ENCODE peak calls at places on chromosomes 6 and 20, in eight cellular contexts. E is CD4-positive, alpha-beta T cell; D is neuronal stem cell; K is adrenal gland; A is AG04450; Z is breast epithelium; W is upper lobe of left lung; S is epithelial cell of prostate. C is an unnamed sample.
A peak's percentile ranks its signal among the peaks of the same experiment; 100 is the strongest.

GRCh38 chr20:45253260-45253659 is 1.1 kb downstream of the SLPI start:
- DNase-seq in K (no peak), E (no peak), A (no peak), S (no peak), W (no peak), Z (no peak), D (no peak), C (no peak)

GRCh38 chr6:30915591-30915946 is 1.5 kb downstream of the VARS2 start:
- DNase-seq in D (peak; percentile 67), E (no peak), S (no peak), K (peak; percentile 23), W (no peak), A (peak; percentile 33), Z (no peak), C (no peak)

GRCh38 chr6:82786251-82786650 is 279.4 kb downstream of the UBE3D start:
- DNase-seq in Z (no peak), S (no peak), D (no peak), W (no peak), A (no peak), E (no peak), K (no peak), C (no peak)

GRCh38 chr6:77361018-77361417 is 102.3 kb downstream of the HTR1B start:
- DNase-seq in Z (no peak), S (no peak), E (no peak), A (no peak), K (no peak), D (no peak), W (no peak), C (no peak)

GRCh38 chr6:84653027-84653551 is 111.3 kb downstream of the TBX18 start:
- DNase-seq in D (no peak), Z (no peak), A (no peak), S (no peak), W (no peak), E (no peak), K (no peak), C (no peak)

GRCh38 chr6:119273799-119274595 is 75.6 kb downstream of the MAN1A1 start:
- DNase-seq in E (no peak), D (no peak), A (peak; percentile 47), S (no peak), Z (no peak), K (no peak), W (no peak), C (no peak)

GRCh38 chr6:45576648-45577624 is 199.2 kb upstream of the SUPT3H start:
- DNase-seq in A (no peak), S (no peak), Z (peak; percentile 27), W (peak; percentile 76), K (no peak), E (no peak), D (no peak), C (no peak)

GRCh38 chr20:37868998-37869861 is 33.7 kb upstream of the VSTM2L start:
- DNase-seq in W (no peak), E (no peak), S (no peak), K (no peak), Z (no peak), D (no peak), A (no peak), C (no peak)

GRCh38 chr6:97095466-97095865 is 170.9 kb downstream of the KLHL32 start:
- DNase-seq in D (no peak), A (no peak), Z (no peak), K (no peak), S (no peak), W (no peak), E (no peak), C (no peak)

GRCh38 chr6:63677282-63677681 is 41.7 kb downstream of the PHF3 start:
- DNase-seq in E (no peak), K (no peak), A (no peak), D (no peak), Z (no peak), S (no peak), W (no peak), C (no peak)

GRCh38 chr6:142009647-142010046 is 123.1 kb upstream of the GJE1 start:
- DNase-seq in Z (no peak), D (no peak), W (no peak), K (no peak), E (no peak), A (peak; percentile 46), S (no peak), C (no peak)

GRCh38 chr20:48875914-48876240 is 45.6 kb upstream of the ARFGEF2 start:
- DNase-seq in W (peak; percentile 28), A (no peak), Z (no peak), K (no peak), D (no peak), S (no peak), E (no peak), C (no peak)

GRCh38 chr6:37010402-37010892 is 5.0 kb downstream of the FGD2 start:
- DNase-seq in S (no peak), W (no peak), Z (no peak), D (no peak), E (no peak), K (no peak), A (no peak), C (no peak)

GRCh38 chr6:90660971-90661370 is 74.1 kb upstream of the MAP3K7 start:
- DNase-seq in Z (no peak), W (no peak), D (no peak), K (no peak), A (no peak), E (no peak), S (no peak), C (no peak)

GRCh38 chr6:90364846-90365401 is 68.3 kb upstream of the BACH2 start:
- DNase-seq in W (no peak), D (no peak), S (no peak), K (no peak), E (no peak), Z (no peak), A (no peak), C (no peak)

DNA sequence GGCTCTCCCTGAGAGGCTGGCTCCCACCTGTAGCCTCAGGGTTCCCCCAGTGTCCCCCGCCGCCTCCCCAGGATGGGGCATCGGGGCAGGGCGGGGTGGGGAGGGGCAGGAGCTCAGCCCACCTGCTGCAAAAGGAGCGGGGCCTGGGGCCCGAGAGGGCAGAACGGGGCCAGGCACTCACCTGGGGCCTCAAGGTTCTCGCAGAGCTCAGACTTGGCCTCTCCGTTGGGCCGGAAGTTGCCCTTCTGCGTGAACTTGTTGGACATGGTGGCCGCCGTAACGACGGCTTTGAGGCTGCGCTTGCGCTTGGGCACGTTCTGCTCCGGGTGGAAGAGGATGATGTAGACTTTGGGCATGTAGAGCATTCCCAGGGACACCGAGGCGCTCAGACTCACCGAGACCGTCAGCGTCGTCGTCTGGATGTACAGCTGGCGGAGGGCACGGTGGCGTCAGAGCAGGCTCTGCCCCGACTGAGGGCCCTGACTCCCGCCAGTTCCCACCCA is 117.9 kb downstream of the GRM4 start:
- DNase-seq in W (no peak), D (no peak), Z (no peak), A (no peak), K (no peak), E (no peak), S (no peak), C (no peak)
- H3K27ac ChIP-seq in W (no peak overlapping the region), D (no peak overlapping the region), Z (no peak overlapping the region), A (no peak overlapping the region), K (no peak overlapping the region), E (no peak overlapping the region), S (no peak overlapping the region), C (no peak overlapping the region)

GRCh38 chr20:32650545-32650944 is 23.2 kb downstream of the C20orf203 start:
- DNase-seq in Z (no peak), K (no peak), A (no peak), D (no peak), W (no peak), E (no peak), S (no peak), C (no peak)

GRCh38 chr20:32648761-32649615 is 24.8 kb downstream of the C20orf203 start:
- DNase-seq in E (no peak), Z (peak; percentile 27), W (no peak), S (no peak), D (no peak), K (no peak), A (no peak), C (no peak)

GRCh38 chr20:32649697-32650471 is 23.9 kb downstream of the C20orf203 start:
- DNase-seq in E (no peak), K (no peak), D (no peak), W (no peak), S (no peak), A (no peak), Z (no peak), C (no peak)

GRCh38 chr20:32652739-32653526 is 20.8 kb downstream of the C20orf203 start:
- DNase-seq in S (no peak), Z (peak; percentile 59), E (peak; percentile 89), W (peak; percentile 88), A (peak; percentile 42), K (peak; percentile 93), D (peak; percentile 75), C (peak; percentile 20)

DNA sequence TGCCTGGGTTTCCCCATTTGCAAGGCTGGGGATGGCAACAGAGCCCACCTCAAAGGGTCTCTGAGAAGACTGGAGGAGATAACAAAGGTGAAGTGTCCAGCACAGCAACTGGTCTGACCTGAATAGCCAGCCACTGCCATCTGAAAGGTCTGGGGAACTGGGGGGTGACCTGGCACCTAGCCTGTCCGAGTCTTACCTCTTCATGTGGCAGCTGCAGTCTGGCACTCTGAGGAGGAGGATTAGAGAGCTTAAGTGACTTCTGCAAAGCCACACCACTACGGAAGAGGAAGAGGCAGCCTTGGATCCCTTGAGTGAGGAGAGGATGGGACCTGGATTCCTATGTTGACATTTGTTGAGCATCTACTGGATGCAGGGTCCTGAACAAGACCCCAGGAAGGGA is 22.2 kb downstream of the C20orf203 start:
- DNase-seq in D (no peak), E (no peak), A (no peak), K (no peak), Z (no peak), S (no peak), W (no peak), C (no peak)
- H3K27ac ChIP-seq in D (no peak overlapping the region), E (no peak overlapping the region), A (no peak overlapping the region), K (no peak overlapping the region), Z (no peak overlapping the region), S (no peak overlapping the region), W (no peak overlapping the region), C (no peak overlapping the region)

DNA sequence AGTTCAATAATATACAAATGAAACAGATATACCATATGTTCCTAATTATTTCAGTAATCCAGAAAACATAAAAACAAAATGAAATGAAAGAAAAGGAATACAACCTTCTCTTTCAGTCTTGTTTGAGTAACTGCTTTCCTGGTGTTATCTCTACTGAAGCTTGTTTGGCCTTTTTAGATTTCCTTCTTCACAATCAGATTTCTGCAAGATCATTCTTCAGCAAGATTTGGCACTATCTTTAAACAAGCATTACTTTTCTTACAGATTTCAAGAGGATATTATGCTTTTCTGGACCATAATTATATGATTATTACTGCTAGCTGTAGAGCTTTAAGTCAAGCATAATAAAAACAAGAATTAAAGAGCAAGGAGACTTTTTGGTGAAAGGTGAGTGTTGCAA is 120.2 kb downstream of the MYB start:
- DNase-seq in K (no peak), D (no peak), W (no peak), A (no peak), Z (no peak), E (no peak), S (no peak), C (no peak)
- H3K27ac ChIP-seq in K (no peak overlapping the region), D (no peak overlapping the region), W (no peak overlapping the region), A (no peak overlapping the region), Z (no peak overlapping the region), E (no peak overlapping the region), S (no peak overlapping the region), C (no peak overlapping the region)

DNA sequence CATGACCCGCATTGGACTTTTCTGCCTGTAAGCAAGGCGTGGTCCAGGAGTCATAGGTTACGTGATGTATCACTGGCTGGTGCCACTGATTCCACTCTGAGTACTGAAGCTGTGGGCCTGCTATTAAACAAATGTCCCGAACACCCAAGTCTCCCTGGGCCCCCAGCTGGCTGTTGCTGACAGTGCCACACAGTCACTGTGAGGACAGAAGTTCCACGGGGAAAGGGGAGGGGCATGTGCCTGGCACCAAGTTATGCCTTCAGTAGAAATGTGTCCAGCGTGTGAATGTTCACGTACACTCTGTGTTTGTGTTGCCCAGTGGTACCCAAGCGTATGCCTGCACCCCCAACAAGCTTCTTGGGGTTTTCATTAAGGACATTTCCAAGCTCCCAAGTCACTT is 171.4 kb upstream of the QKI start:
- DNase-seq in D (no peak), A (no peak), E (no peak), K (no peak), S (no peak), Z (no peak), W (no peak), C (no peak)
- H3K27ac ChIP-seq in D (no peak overlapping the region), A (no peak overlapping the region), E (no peak overlapping the region), K (no peak overlapping the region), S (no peak overlapping the region), Z (no peak overlapping the region), W (no peak overlapping the region), C (peak overlapping the region; percentile 19)